ENCODE peak calls at places on chromosomes 6 and 20, in six cellular contexts. Z, H, F, U, P and A are unnamed samples.

GRCh38 chr20:10492065-10492464 is 57.0 kb downstream of the SLX4IP start:
- ATAC-seq in Z (no peak), H (no peak), F (peak), U (peak), P (peak), A (no peak)

GRCh38 chr6:121055572-121056163 is 278.6 kb downstream of the TBC1D32 start:
- ATAC-seq in Z (peak), H (peak), F (no peak), U (peak), P (peak), A (peak)

GRCh38 chr20:38357653-38358207 is 11.4 kb downstream of the LBP start:
- ATAC-seq in Z (no peak), H (no peak), F (no peak), U (peak), P (peak), A (no peak)

GRCh38 chr20:56893206-56893605 is 264.1 kb downstream of the TFAP2C start:
- ATAC-seq in Z (no peak), H (peak), F (no peak), U (no peak), P (no peak), A (no peak)

GRCh38 chr6:122033564-122034181 is 365.8 kb upstream of the HSF2 start:
- ATAC-seq in Z (peak), H (peak), F (peak), U (peak), P (peak), A (peak)

GRCh38 chr20:454951-455350 is 7.4 kb downstream of the TBC1D20 start:
- ATAC-seq in Z (peak), H (no peak), F (no peak), U (no peak), P (no peak), A (peak)

GRCh38 chr6:107731422-107732319 is 92.4 kb downstream of the SCML4 start:
- ATAC-seq in Z (peak), H (peak), F (no peak), U (no peak), P (no peak), A (peak)

GRCh38 chr20:47013606-47014005 is 119.0 kb downstream of the EYA2 start:
- ATAC-seq in Z (no peak), H (no peak), F (no peak), U (no peak), P (no peak), A (no peak)

GRCh38 chr6:160462551-160463109 is 114.5 kb downstream of the SLC22A3 start:
- ATAC-seq in Z (no peak), H (peak), F (no peak), U (peak), P (peak), A (peak)

GRCh38 chr20:60974022-60974421 is 278.0 kb upstream of the CDH4 start:
- ATAC-seq in Z (no peak), H (no peak), F (no peak), U (no peak), P (peak), A (no peak)

GRCh38 chr6:43806041-43806757 is 36.2 kb downstream of the VEGFA start:
- ATAC-seq in Z (peak), H (no peak), F (no peak), U (no peak), P (peak), A (no peak)

GRCh38 chr6:43768983-43769525 is 957 bp upstream of the VEGFA start:
- ATAC-seq in Z (no peak), H (no peak), F (peak), U (peak), P (no peak), A (no peak)

GRCh38 chr6:54335871-54336270 is 27.6 kb downstream of the TINAG start:
- ATAC-seq in Z (no peak), H (no peak), F (peak), U (peak), P (no peak), A (no peak)

GRCh38 chr6:108731229-108731565 is 117.0 kb upstream of the ARMC2 start:
- ATAC-seq in Z (no peak), H (no peak), F (no peak), U (no peak), P (no peak), A (no peak)

GRCh38 chr6:137283940-137284910 is 65.0 kb upstream of the IFNGR1 start:
- ATAC-seq in Z (no peak), H (peak), F (no peak), U (no peak), P (no peak), A (no peak)

GRCh38 chr6:3798211-3798909 is 46.8 kb upstream of the PXDC1 start:
- ATAC-seq in Z (peak), H (no peak), F (no peak), U (peak), P (peak), A (no peak)

GRCh38 chr6:126170875-126171489 is 168.9 kb upstream of the CENPW start:
- ATAC-seq in Z (no peak), H (peak), F (no peak), U (peak), P (peak), A (no peak)

GRCh38 chr20:6490849-6491248 is 276.6 kb upstream of the BMP2 start:
- ATAC-seq in Z (no peak), H (no peak), F (no peak), U (no peak), P (peak), A (no peak)

GRCh38 chr6:133806358-133806757 is 82.6 kb upstream of the TCF21 start:
- ATAC-seq in Z (no peak), H (no peak), F (peak), U (peak), P (no peak), A (no peak)

GRCh38 chr6:31055401-31055800 is 45.1 kb downstream of the MUC22 start:
- ATAC-seq in Z (no peak), H (no peak), F (peak), U (no peak), P (no peak), A (peak)

GRCh38 chr6:41635365-41635764 is 2.9 kb upstream of the MDFI start:
- ATAC-seq in Z (no peak), H (no peak), F (no peak), U (no peak), P (no peak), A (no peak)

GRCh38 chr6:158808442-158808833 is 10.7 kb downstream of the EZR start:
- ATAC-seq in Z (no peak), H (no peak), F (no peak), U (no peak), P (no peak), A (peak)

GRCh38 chr6:168060521-168060931 is 18.5 kb downstream of the FRMD1 start:
- ATAC-seq in Z (peak), H (no peak), F (no peak), U (peak), P (peak), A (peak)

GRCh38 chr6:52284131-52284459 is 447 bp downstream of the MCM3 start:
- ATAC-seq in Z (no peak), H (no peak), F (peak), U (no peak), P (peak), A (no peak)

GRCh38 chr20:10476319-10476724 is 41.2 kb downstream of the SLX4IP start:
- ATAC-seq in Z (no peak), H (no peak), F (no peak), U (peak), P (peak), A (no peak)